ENCODE peak calls at places on chromosomes 6 and 20, in four cellular contexts. R is H1, S is transverse colon, J is stomach. U is an unnamed sample.

GRCh38 chr6:35831257-35832007 is 26.3 kb downstream of the LHFPL5 start:
- DNase-seq in R (no peak), S (no peak), J (no peak), U (no peak)

GRCh38 chr6:160519603-160520042 is 144.5 kb downstream of the LPA start:
- DNase-seq in R (no peak), S (no peak), J (no peak), U (no peak)

GRCh38 chr6:139801571-139802321 is 427.3 kb upstream of the CITED2 start:
- DNase-seq in R (no peak), S (no peak), J (no peak), U (no peak)

GRCh38 chr6:2939315-2940009 is 31.9 kb downstream of the SERPINB6 start:
- DNase-seq in R (no peak), S (no peak), J (peak), U (no peak)

GRCh38 chr6:30378290-30378937 is 33.5 kb downstream of the RPP21 start:
- DNase-seq in R (no peak), S (no peak), J (no peak), U (no peak)

GRCh38 chr20:16939051-16939450 is 190.9 kb downstream of the OTOR start:
- DNase-seq in R (no peak), S (no peak), J (no peak), U (no peak)

GRCh38 chr6:6323352-6323751 is 2.9 kb upstream of the F13A1 start:
- DNase-seq in R (no peak), S (no peak), J (no peak), U (no peak)

GRCh38 chr6:96995903-96996302 is 71.4 kb downstream of the KLHL32 start:
- DNase-seq in R (no peak), S (no peak), J (no peak), U (no peak)

GRCh38 chr20:24389686-24390085 is 79.7 kb upstream of the SYNDIG1 start:
- DNase-seq in R (no peak), S (no peak), J (no peak), U (no peak)

GRCh38 chr20:56174416-56174815 is 74.1 kb upstream of the MC3R start:
- DNase-seq in R (no peak), S (no peak), J (no peak), U (no peak)

GRCh38 chr20:8132632-8133587 is 844 bp downstream of the PLCB1 start:
- DNase-seq in R (no peak), S (peak), J (peak), U (peak)

GRCh38 chr20:35145141-35145564 is 2.0 kb downstream of the EDEM2 start:
- DNase-seq in R (no peak), S (no peak), J (no peak), U (no peak)

GRCh38 chr6:4812068-4812467 is 35.9 kb downstream of the CDYL start:
- DNase-seq in R (no peak), S (no peak), J (no peak), U (no peak)

GRCh38 chr6:6788394-6789020 is 200.0 kb downstream of the LY86 start:
- DNase-seq in R (no peak), S (peak), J (peak), U (no peak)

GRCh38 chr6:167806061-167806700 is 20.5 kb upstream of the AFDN start:
- DNase-seq in R (no peak), S (peak), J (no peak), U (no peak)

GRCh38 chr6:33717857-33718552 is 6.5 kb upstream of the UQCC2 start:
- DNase-seq in R (no peak), S (no peak), J (peak), U (no peak)

GRCh38 chr6:134560019-134560418 is 242.1 kb upstream of the SGK1 start:
- DNase-seq in R (no peak), S (no peak), J (no peak), U (no peak)

GRCh38 chr20:3400260-3401155 is 7.0 kb downstream of the DNAAF9 start:
- DNase-seq in R (no peak), S (no peak), J (peak), U (no peak)

GRCh38 chr20:2805682-2806350 is 5.4 kb upstream of the CPXM1 start:
- DNase-seq in R (no peak), S (no peak), J (no peak), U (no peak)

GRCh38 chr6:166600932-166601331 is 14.5 kb upstream of the RAMACL start:
- DNase-seq in R (no peak), S (no peak), J (no peak), U (no peak)

GRCh38 chr6:159985296-159985940 is 16.5 kb downstream of the IGF2R start:
- DNase-seq in R (no peak), S (no peak), J (no peak), U (no peak)

GRCh38 chr6:139081485-139081884 is 52.9 kb downstream of the ABRACL start:
- DNase-seq in R (no peak), S (no peak), J (no peak), U (no peak)

GRCh38 chr6:99614430-99615161 is 8.0 kb downstream of the PRDM13 start:
- DNase-seq in R (no peak), S (peak), J (no peak), U (no peak)

GRCh38 chr6:38404900-38405556 is 234.7 kb downstream of the BTBD9 start:
- DNase-seq in R (no peak), S (no peak), J (no peak), U (no peak)

GRCh38 chr6:13452346-13453171 is 34.8 kb downstream of the GFOD1 start:
- DNase-seq in R (no peak), S (no peak), J (no peak), U (no peak)

GRCh38 chr6:13453172-13453552 is 34.2 kb downstream of the GFOD1 start:
- DNase-seq in R (no peak), S (no peak), J (no peak), U (no peak)

GRCh38 chr6:13455604-13456003 is 31.8 kb downstream of the GFOD1 start:
- DNase-seq in R (no peak), S (no peak), J (no peak), U (no peak)

GRCh38 chr6:13454286-13455221 is 32.8 kb downstream of the GFOD1 start:
- DNase-seq in R (no peak), S (peak), J (peak), U (no peak)

DNA sequence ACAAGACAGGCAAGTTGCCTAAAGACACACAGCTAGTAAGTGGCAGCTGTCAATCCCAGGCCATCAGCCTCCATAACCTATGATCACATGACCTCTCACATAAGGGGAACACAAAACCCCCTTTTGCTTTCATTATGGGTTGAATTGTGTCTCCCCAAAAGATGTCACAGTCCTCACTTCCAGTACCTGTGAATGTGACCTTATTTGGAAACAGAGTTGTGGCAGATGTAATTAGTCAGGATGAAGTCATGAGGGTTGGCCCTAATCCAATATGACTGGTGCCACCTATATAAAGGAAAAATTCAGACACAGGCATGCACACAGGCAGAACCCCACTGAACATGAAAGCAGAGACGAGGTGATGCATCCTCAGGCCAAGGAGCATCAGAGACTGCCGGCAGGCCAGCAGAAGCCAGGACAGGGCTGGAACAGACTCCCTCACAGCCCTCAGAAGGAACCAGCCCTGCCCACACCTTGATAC is 33.6 kb downstream of the GFOD1 start:
- DNase-seq in R (no peak), S (no peak), J (no peak), U (no peak)
- TF ChIP-seq EP300 in R (no peak), S (no peak), J (no peak), U (no peak)

GRCh38 chr20:21516861-21517565 is 3.1 kb upstream of the NKX2-2 start:
- DNase-seq in R (no peak), S (no peak), J (no peak), U (no peak)
- TF ChIP-seq EP300 in R (no peak), S (no peak), J (no peak), U (no peak)

GRCh38 chr6:43971776-43972126 is 155.5 kb downstream of the MRPL14 start:
- DNase-seq in R (no peak), S (no peak), J (no peak), U (no peak)

GRCh38 chr6:43972915-43973304 is 154.3 kb downstream of the MRPL14 start:
- DNase-seq in R (no peak), S (peak), J (peak), U (peak)

GRCh38 chr6:43972179-43972914 is 154.9 kb downstream of the MRPL14 start:
- DNase-seq in R (no peak), S (no peak), J (peak), U (no peak)

GRCh38 chr6:43970068-43970912 is 157.0 kb downstream of the MRPL14 start:
- DNase-seq in R (no peak), S (no peak), J (no peak), U (no peak)

GRCh38 chr6:43970913-43971775 is 156.1 kb downstream of the MRPL14 start:
- DNase-seq in R (no peak), S (peak), J (peak), U (no peak)
- TF ChIP-seq EP300 in R (no peak), S (no peak), J (no peak), U (no peak)

GRCh38 chr6:143169440-143169839 is 108.8 kb downstream of the AIG1 start:
- DNase-seq in R (no peak), S (no peak), J (no peak), U (no peak)

GRCh38 chr6:143164565-143165105 is 103.9 kb downstream of the AIG1 start:
- DNase-seq in R (no peak), S (no peak), J (no peak), U (no peak)

GRCh38 chr6:143165315-143165855 is 104.7 kb downstream of the AIG1 start:
- DNase-seq in R (no peak), S (no peak), J (no peak), U (no peak)

GRCh38 chr6:143166247-143166695 is 105.6 kb downstream of the AIG1 start:
- DNase-seq in R (no peak), S (no peak), J (no peak), U (no peak)

DNA sequence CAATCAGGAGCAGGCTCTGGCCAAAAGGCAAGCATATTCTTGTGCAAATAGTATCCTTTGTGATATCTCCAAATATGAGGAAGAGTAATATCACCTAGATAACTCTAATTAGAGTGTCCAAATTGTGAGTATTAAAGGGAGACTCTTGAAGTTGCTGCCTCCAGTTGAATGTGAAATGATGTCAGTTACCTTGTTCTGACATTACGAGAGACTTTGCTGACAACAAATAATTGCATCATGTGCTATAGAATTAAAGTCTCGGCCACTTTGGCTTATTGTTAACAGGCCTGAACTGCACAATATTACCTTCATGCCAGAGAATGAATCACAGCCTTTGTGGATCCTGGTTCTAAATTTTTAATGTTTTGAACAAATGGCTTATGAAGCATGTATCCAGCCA is 106.5 kb downstream of the AIG1 start:
- DNase-seq in R (no peak), S (no peak), J (no peak), U (no peak)
- TF ChIP-seq EP300 in R (no peak), S (no peak), J (no peak), U (no peak)

DNA sequence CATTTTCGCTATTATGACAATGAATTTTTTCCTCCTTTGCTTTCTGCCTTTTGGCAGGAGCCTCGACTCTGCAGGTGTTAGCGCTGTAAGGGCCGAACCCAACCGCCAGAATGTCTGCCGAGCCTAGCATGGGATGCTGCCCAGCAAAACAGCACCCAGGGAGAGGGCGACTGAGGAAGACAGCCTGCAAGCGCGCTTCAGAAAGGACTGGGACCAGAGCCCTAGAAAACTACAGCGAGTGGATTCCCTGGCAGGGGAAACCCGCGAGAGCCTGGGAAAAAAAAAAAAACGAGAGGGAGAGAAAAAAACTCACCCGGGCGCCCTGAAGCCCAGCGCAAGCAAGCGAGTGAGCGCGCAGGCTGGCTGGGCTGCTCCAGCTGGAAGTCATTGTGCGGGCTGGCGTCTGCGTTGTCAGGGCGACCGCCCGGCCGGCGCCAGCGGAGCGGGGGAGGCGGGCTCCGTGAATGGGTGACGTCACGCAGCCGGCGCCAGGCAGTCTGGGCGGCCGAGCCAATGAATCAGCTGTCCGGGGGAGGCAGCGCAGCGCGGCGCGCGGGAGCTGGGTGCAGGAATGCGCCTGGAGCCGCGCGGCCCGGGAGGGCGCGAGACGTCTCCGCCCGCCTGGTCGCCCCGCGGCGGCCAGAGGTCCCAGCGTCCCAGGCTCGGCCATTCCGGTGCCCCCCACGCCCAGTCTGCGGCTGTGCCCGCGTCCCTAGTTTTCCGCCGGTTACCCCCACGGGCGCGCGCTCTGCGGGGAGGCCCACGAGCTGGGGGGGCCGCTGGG is 32.6 kb upstream of the ID4 start:
- DNase-seq in R (peak), S (peak), J (peak), U (peak)
- TF ChIP-seq EP300 in R (peak), S (peak), J (peak), U (peak)

GRCh38 chr6:26223677-26224546 is 136.7 kb downstream of the HFE start:
- DNase-seq in R (no peak), S (peak), J (peak), U (peak)
- TF ChIP-seq EP300 in R (no peak), S (no peak), J (no peak), U (no peak)